ENCODE peak calls at places on chromosome 19, in six cellular contexts. W is head of caudate nucleus; F is stimulated activated CD4-positive, alpha-beta T cell treated with anti-CD3 and anti-CD28 coated beads, Interleukin-12 subunit alpha, Interleukin-12 subunit beta, amount 100 ng/mL, for 4 hours; Q is stimulated activated CD8-positive, alpha-beta memory T cell treated with anti-CD3 and anti-CD28 coated beads, Interleukin-4, amount 100 ng/mL, for 4 hours; P is CD8-positive, alpha-beta T cell; I is activated naive CD8-positive, alpha-beta T cell treated with anti-CD3 and anti-CD28 coated beads, Interleukin-2, amount 50 U/mL, for 24 hours. Y is an unnamed sample.
A peak's percentile ranks its signal among the peaks of the same experiment; 100 is the strongest.

GRCh38 chr19:1156305-1156801 is 17.7 kb downstream of the SBNO2 start:
- DNase-seq in W (no peak), F (no peak), Q (no peak), P (no peak), I (no peak), Y (no peak)

GRCh38 chr19:41328157-41328817 is 18.3 kb downstream of the CCDC97 start:
- DNase-seq in W (no peak), F (no peak), Q (no peak), P (no peak), I (no peak), Y (no peak)

GRCh38 chr19:44142014-44142523 is 715 bp downstream of the ZNF234 start:
- DNase-seq in W (no peak), F (no peak), Q (no peak), P (no peak), I (no peak), Y (peak; percentile 35)

GRCh38 chr19:12126707-12127106 is 13.4 kb downstream of the ZNF20 start:
- DNase-seq in W (peak; percentile 23), F (peak; percentile 10), Q (no peak), P (no peak), I (peak; percentile 7), Y (no peak)

GRCh38 chr19:42271861-42272534 is 2.9 kb downstream of the CIC start:
- DNase-seq in W (peak; percentile 8), F (no peak), Q (no peak), P (no peak), I (no peak), Y (no peak)

GRCh38 chr19:15418112-15418587 is 638 bp downstream of the AKAP8L start:
- DNase-seq in W (peak; percentile 61), F (no peak), Q (no peak), P (no peak), I (no peak), Y (no peak)

GRCh38 chr19:53982056-53982455 is 9.4 kb upstream of the CACNG6 start:
- DNase-seq in W (no peak), F (no peak), Q (no peak), P (no peak), I (no peak), Y (no peak)

GRCh38 chr19:17944301-17944700 is 11.5 kb downstream of the CCDC124 start:
- DNase-seq in W (peak; percentile 54), F (no peak), Q (no peak), P (no peak), I (no peak), Y (no peak)

GRCh38 chr19:54432144-54432738 is 16.8 kb upstream of the LENG8 start:
- DNase-seq in W (no peak), F (no peak), Q (no peak), P (no peak), I (no peak), Y (no peak)

GRCh38 chr19:50793558-50794065 is 3.4 kb downstream of the ACP4 start:
- DNase-seq in W (no peak), F (no peak), Q (no peak), P (no peak), I (no peak), Y (no peak)

Y was measured in HL-60.